ENCODE peak calls at places on chromosomes 13 and 19, in ten cellular contexts. One of them, this sample, is unnamed.

GRCh38 chr13:64158910-64159309 is 2743.3 kb upstream of the PCDH20 start:
- DNase-seq in aorta: no peak
- DNase-seq in AG08395: peak
- DNase-seq in effector memory CD4-positive, alpha-beta T cell: no peak
- DNase-seq in activated CD4-positive, alpha-beta T cell treated with anti-CD3 and anti-CD28 coated beads for 36 hours: no peak
- DNase-seq in heart left ventricle: no peak
- DNase-seq in fibroblast of villous mesenchyme: peak
- DNase-seq in Caco-2: no peak
- DNase-seq in effector CD4-positive, alpha-beta T cell: no peak
- DNase-seq in ureter: no peak
- DNase-seq in this sample: peak

GRCh38 chr13:49240017-49240416 is 7.7 kb upstream of the CDADC1 start:
- DNase-seq in aorta: no peak
- DNase-seq in AG08395: peak
- DNase-seq in effector memory CD4-positive, alpha-beta T cell: no peak
- DNase-seq in activated CD4-positive, alpha-beta T cell treated with anti-CD3 and anti-CD28 coated beads for 36 hours: peak
- DNase-seq in heart left ventricle: no peak
- DNase-seq in fibroblast of villous mesenchyme: peak
- DNase-seq in Caco-2: no peak
- DNase-seq in effector CD4-positive, alpha-beta T cell: peak
- DNase-seq in ureter: no peak
- DNase-seq in this sample: peak

GRCh38 chr19:35138305-35138799 is 272 bp upstream of the FXYD1 start:
- DNase-seq in aorta: peak
- DNase-seq in AG08395: no peak
- DNase-seq in effector memory CD4-positive, alpha-beta T cell: no peak
- DNase-seq in activated CD4-positive, alpha-beta T cell treated with anti-CD3 and anti-CD28 coated beads for 36 hours: no peak
- DNase-seq in heart left ventricle: peak
- DNase-seq in fibroblast of villous mesenchyme: peak
- DNase-seq in Caco-2: no peak
- DNase-seq in effector CD4-positive, alpha-beta T cell: no peak
- DNase-seq in ureter: no peak
- DNase-seq in this sample: no peak

GRCh38 chr19:50030937-50031336 is 5.1 kb downstream of the ZNF473 start:
- DNase-seq in aorta: no peak
- DNase-seq in AG08395: no peak
- DNase-seq in effector memory CD4-positive, alpha-beta T cell: no peak
- DNase-seq in activated CD4-positive, alpha-beta T cell treated with anti-CD3 and anti-CD28 coated beads for 36 hours: no peak
- DNase-seq in heart left ventricle: no peak
- DNase-seq in fibroblast of villous mesenchyme: no peak
- DNase-seq in Caco-2: no peak
- DNase-seq in effector CD4-positive, alpha-beta T cell: no peak
- DNase-seq in ureter: no peak
- DNase-seq in this sample: no peak

GRCh38 chr19:16325671-16326400 is 1.2 kb downstream of the KLF2 start:
- DNase-seq in aorta: peak
- DNase-seq in AG08395: peak
- DNase-seq in effector memory CD4-positive, alpha-beta T cell: peak
- DNase-seq in activated CD4-positive, alpha-beta T cell treated with anti-CD3 and anti-CD28 coated beads for 36 hours: peak
- DNase-seq in heart left ventricle: peak
- DNase-seq in fibroblast of villous mesenchyme: no peak
- DNase-seq in Caco-2: no peak
- DNase-seq in effector CD4-positive, alpha-beta T cell: peak
- DNase-seq in ureter: peak
- DNase-seq in this sample: peak

GRCh38 chr13:104414771-104415170 is 1348.6 kb upstream of the SLC10A2 start:
- DNase-seq in aorta: no peak
- DNase-seq in AG08395: no peak
- DNase-seq in effector memory CD4-positive, alpha-beta T cell: no peak
- DNase-seq in activated CD4-positive, alpha-beta T cell treated with anti-CD3 and anti-CD28 coated beads for 36 hours: no peak
- DNase-seq in heart left ventricle: no peak
- DNase-seq in fibroblast of villous mesenchyme: no peak
- DNase-seq in Caco-2: no peak
- DNase-seq in effector CD4-positive, alpha-beta T cell: no peak
- DNase-seq in ureter: no peak
- DNase-seq in this sample: no peak

GRCh38 chr13:31908696-31909386 is 122.7 kb upstream of the FRY start:
- DNase-seq in aorta: no peak
- DNase-seq in AG08395: peak
- DNase-seq in effector memory CD4-positive, alpha-beta T cell: no peak
- DNase-seq in activated CD4-positive, alpha-beta T cell treated with anti-CD3 and anti-CD28 coated beads for 36 hours: no peak
- DNase-seq in heart left ventricle: no peak
- DNase-seq in fibroblast of villous mesenchyme: peak
- DNase-seq in Caco-2: no peak
- DNase-seq in effector CD4-positive, alpha-beta T cell: no peak
- DNase-seq in ureter: no peak
- DNase-seq in this sample: no peak

GRCh38 chr19:17490411-17490810 is 20.1 kb downstream of the SLC27A1 start:
- DNase-seq in aorta: no peak
- DNase-seq in AG08395: no peak
- DNase-seq in effector memory CD4-positive, alpha-beta T cell: no peak
- DNase-seq in activated CD4-positive, alpha-beta T cell treated with anti-CD3 and anti-CD28 coated beads for 36 hours: no peak
- DNase-seq in heart left ventricle: no peak
- DNase-seq in fibroblast of villous mesenchyme: no peak
- DNase-seq in Caco-2: no peak
- DNase-seq in effector CD4-positive, alpha-beta T cell: peak
- DNase-seq in ureter: no peak
- DNase-seq in this sample: no peak

GRCh38 chr19:1563251-1563650 is 4.9 kb downstream of the MEX3D start:
- DNase-seq in aorta: no peak
- DNase-seq in AG08395: no peak
- DNase-seq in effector memory CD4-positive, alpha-beta T cell: no peak
- DNase-seq in activated CD4-positive, alpha-beta T cell treated with anti-CD3 and anti-CD28 coated beads for 36 hours: no peak
- DNase-seq in heart left ventricle: no peak
- DNase-seq in fibroblast of villous mesenchyme: no peak
- DNase-seq in Caco-2: no peak
- DNase-seq in effector CD4-positive, alpha-beta T cell: no peak
- DNase-seq in ureter: no peak
- DNase-seq in this sample: no peak

GRCh38 chr19:47391510-47392223 is 27.7 kb downstream of the MEIS3 start:
- DNase-seq in aorta: peak
- DNase-seq in AG08395: peak
- DNase-seq in effector memory CD4-positive, alpha-beta T cell: peak
- DNase-seq in activated CD4-positive, alpha-beta T cell treated with anti-CD3 and anti-CD28 coated beads for 36 hours: peak
- DNase-seq in heart left ventricle: peak
- DNase-seq in fibroblast of villous mesenchyme: peak
- DNase-seq in Caco-2: peak
- DNase-seq in effector CD4-positive, alpha-beta T cell: peak
- DNase-seq in ureter: peak
- DNase-seq in this sample: peak

GRCh38 chr13:94906605-94907004 is 194.3 kb upstream of the SOX21 start:
- DNase-seq in aorta: no peak
- DNase-seq in AG08395: no peak
- DNase-seq in effector memory CD4-positive, alpha-beta T cell: no peak
- DNase-seq in activated CD4-positive, alpha-beta T cell treated with anti-CD3 and anti-CD28 coated beads for 36 hours: no peak
- DNase-seq in heart left ventricle: no peak
- DNase-seq in fibroblast of villous mesenchyme: no peak
- DNase-seq in Caco-2: no peak
- DNase-seq in effector CD4-positive, alpha-beta T cell: no peak
- DNase-seq in ureter: no peak
- DNase-seq in this sample: no peak

GRCh38 chr19:3019211-3019854 is 9.7 kb downstream of the TLE2 start:
- DNase-seq in aorta: no peak
- DNase-seq in AG08395: no peak
- DNase-seq in effector memory CD4-positive, alpha-beta T cell: no peak
- DNase-seq in activated CD4-positive, alpha-beta T cell treated with anti-CD3 and anti-CD28 coated beads for 36 hours: no peak
- DNase-seq in heart left ventricle: peak
- DNase-seq in fibroblast of villous mesenchyme: no peak
- DNase-seq in Caco-2: no peak
- DNase-seq in effector CD4-positive, alpha-beta T cell: no peak
- DNase-seq in ureter: no peak
- DNase-seq in this sample: no peak

GRCh38 chr19:5090780-5091575 is 122.1 kb downstream of the KDM4B start:
- DNase-seq in aorta: peak
- DNase-seq in AG08395: peak
- DNase-seq in effector memory CD4-positive, alpha-beta T cell: no peak
- DNase-seq in activated CD4-positive, alpha-beta T cell treated with anti-CD3 and anti-CD28 coated beads for 36 hours: no peak
- DNase-seq in heart left ventricle: no peak
- DNase-seq in fibroblast of villous mesenchyme: peak
- DNase-seq in Caco-2: no peak
- DNase-seq in effector CD4-positive, alpha-beta T cell: no peak
- DNase-seq in ureter: no peak
- DNase-seq in this sample: no peak

GRCh38 chr19:43445426-43445825 is 20.0 kb downstream of the LYPD3 start:
- DNase-seq in aorta: no peak
- DNase-seq in AG08395: no peak
- DNase-seq in effector memory CD4-positive, alpha-beta T cell: no peak
- DNase-seq in activated CD4-positive, alpha-beta T cell treated with anti-CD3 and anti-CD28 coated beads for 36 hours: no peak
- DNase-seq in heart left ventricle: no peak
- DNase-seq in fibroblast of villous mesenchyme: no peak
- DNase-seq in Caco-2: no peak
- DNase-seq in effector CD4-positive, alpha-beta T cell: no peak
- DNase-seq in ureter: no peak
- DNase-seq in this sample: no peak

GRCh38 chr19:17807731-17808316 is 12.9 kb downstream of the B3GNT3 start:
- DNase-seq in aorta: no peak
- DNase-seq in AG08395: no peak
- DNase-seq in effector memory CD4-positive, alpha-beta T cell: no peak
- DNase-seq in activated CD4-positive, alpha-beta T cell treated with anti-CD3 and anti-CD28 coated beads for 36 hours: peak
- DNase-seq in heart left ventricle: no peak
- DNase-seq in fibroblast of villous mesenchyme: no peak
- DNase-seq in Caco-2: no peak
- DNase-seq in effector CD4-positive, alpha-beta T cell: no peak
- DNase-seq in ureter: no peak
- DNase-seq in this sample: no peak

GRCh38 chr13:73141292-73141771 is 82.5 kb downstream of the KLF5 start:
- DNase-seq in aorta: no peak
- DNase-seq in AG08395: no peak
- DNase-seq in effector memory CD4-positive, alpha-beta T cell: no peak
- DNase-seq in activated CD4-positive, alpha-beta T cell treated with anti-CD3 and anti-CD28 coated beads for 36 hours: no peak
- DNase-seq in heart left ventricle: no peak
- DNase-seq in fibroblast of villous mesenchyme: no peak
- DNase-seq in Caco-2: no peak
- DNase-seq in effector CD4-positive, alpha-beta T cell: no peak
- DNase-seq in ureter: no peak
- DNase-seq in this sample: no peak

GRCh38 chr19:18775586-18776287 is 15.4 kb downstream of the COMP start:
- DNase-seq in aorta: no peak
- DNase-seq in AG08395: peak
- DNase-seq in effector memory CD4-positive, alpha-beta T cell: no peak
- DNase-seq in activated CD4-positive, alpha-beta T cell treated with anti-CD3 and anti-CD28 coated beads for 36 hours: no peak
- DNase-seq in heart left ventricle: peak
- DNase-seq in fibroblast of villous mesenchyme: peak
- DNase-seq in Caco-2: no peak
- DNase-seq in effector CD4-positive, alpha-beta T cell: no peak
- DNase-seq in ureter: no peak
- DNase-seq in this sample: peak

GRCh38 chr19:7153008-7153407 is 83.5 kb downstream of the ZNF557 start:
- DNase-seq in aorta: no peak
- DNase-seq in AG08395: no peak
- DNase-seq in effector memory CD4-positive, alpha-beta T cell: no peak
- DNase-seq in activated CD4-positive, alpha-beta T cell treated with anti-CD3 and anti-CD28 coated beads for 36 hours: no peak
- DNase-seq in heart left ventricle: no peak
- DNase-seq in fibroblast of villous mesenchyme: no peak
- DNase-seq in Caco-2: peak
- DNase-seq in effector CD4-positive, alpha-beta T cell: no peak
- DNase-seq in ureter: no peak
- DNase-seq in this sample: peak

GRCh38 chr19:8392017-8392591 is 1.9 kb downstream of the RAB11B start:
- DNase-seq in aorta: no peak
- DNase-seq in AG08395: no peak
- DNase-seq in effector memory CD4-positive, alpha-beta T cell: no peak
- DNase-seq in activated CD4-positive, alpha-beta T cell treated with anti-CD3 and anti-CD28 coated beads for 36 hours: no peak
- DNase-seq in heart left ventricle: no peak
- DNase-seq in fibroblast of villous mesenchyme: peak
- DNase-seq in Caco-2: no peak
- DNase-seq in effector CD4-positive, alpha-beta T cell: no peak
- DNase-seq in ureter: no peak
- DNase-seq in this sample: no peak

GRCh38 chr13:76512676-76513277 is 373.4 kb downstream of the KCTD12 start:
- DNase-seq in aorta: no peak
- DNase-seq in AG08395: peak
- DNase-seq in effector memory CD4-positive, alpha-beta T cell: no peak
- DNase-seq in activated CD4-positive, alpha-beta T cell treated with anti-CD3 and anti-CD28 coated beads for 36 hours: no peak
- DNase-seq in heart left ventricle: no peak
- DNase-seq in fibroblast of villous mesenchyme: peak
- DNase-seq in Caco-2: no peak
- DNase-seq in effector CD4-positive, alpha-beta T cell: no peak
- DNase-seq in ureter: no peak
- DNase-seq in this sample: peak

GRCh38 chr19:41325947-41326706 is 16.2 kb downstream of the CCDC97 start:
- DNase-seq in aorta: no peak
- DNase-seq in AG08395: peak
- DNase-seq in effector memory CD4-positive, alpha-beta T cell: no peak
- DNase-seq in activated CD4-positive, alpha-beta T cell treated with anti-CD3 and anti-CD28 coated beads for 36 hours: peak
- DNase-seq in heart left ventricle: no peak
- DNase-seq in fibroblast of villous mesenchyme: peak
- DNase-seq in Caco-2: no peak
- DNase-seq in effector CD4-positive, alpha-beta T cell: no peak
- DNase-seq in ureter: no peak
- DNase-seq in this sample: peak

GRCh38 chr13:112143753-112144615 is 77.0 kb downstream of the SOX1 start:
- DNase-seq in aorta: no peak
- DNase-seq in AG08395: no peak
- DNase-seq in effector memory CD4-positive, alpha-beta T cell: no peak
- DNase-seq in activated CD4-positive, alpha-beta T cell treated with anti-CD3 and anti-CD28 coated beads for 36 hours: no peak
- DNase-seq in heart left ventricle: no peak
- DNase-seq in fibroblast of villous mesenchyme: no peak
- DNase-seq in Caco-2: no peak
- DNase-seq in effector CD4-positive, alpha-beta T cell: no peak
- DNase-seq in ureter: no peak
- DNase-seq in this sample: no peak

GRCh38 chr13:33169273-33169980 is 116.1 kb downstream of the STARD13 start:
- DNase-seq in aorta: no peak
- DNase-seq in AG08395: peak
- DNase-seq in effector memory CD4-positive, alpha-beta T cell: no peak
- DNase-seq in activated CD4-positive, alpha-beta T cell treated with anti-CD3 and anti-CD28 coated beads for 36 hours: no peak
- DNase-seq in heart left ventricle: no peak
- DNase-seq in fibroblast of villous mesenchyme: peak
- DNase-seq in Caco-2: no peak
- DNase-seq in effector CD4-positive, alpha-beta T cell: no peak
- DNase-seq in ureter: no peak
- DNase-seq in this sample: no peak

GRCh38 chr19:11963566-11964355 is 1.1 kb upstream of the ZNF763 start:
- DNase-seq in aorta: peak
- DNase-seq in AG08395: peak
- DNase-seq in effector memory CD4-positive, alpha-beta T cell: peak
- DNase-seq in activated CD4-positive, alpha-beta T cell treated with anti-CD3 and anti-CD28 coated beads for 36 hours: peak
- DNase-seq in heart left ventricle: peak
- DNase-seq in fibroblast of villous mesenchyme: peak
- DNase-seq in Caco-2: no peak
- DNase-seq in effector CD4-positive, alpha-beta T cell: peak
- DNase-seq in ureter: peak
- DNase-seq in this sample: peak

GRCh38 chr19:34305221-34306058 is 51.1 kb downstream of the GARRE1 start:
- DNase-seq in aorta: no peak
- DNase-seq in AG08395: no peak
- DNase-seq in effector memory CD4-positive, alpha-beta T cell: no peak
- DNase-seq in activated CD4-positive, alpha-beta T cell treated with anti-CD3 and anti-CD28 coated beads for 36 hours: no peak
- DNase-seq in heart left ventricle: no peak
- DNase-seq in fibroblast of villous mesenchyme: no peak
- DNase-seq in Caco-2: no peak
- DNase-seq in effector CD4-positive, alpha-beta T cell: no peak
- DNase-seq in ureter: no peak
- DNase-seq in this sample: no peak

GRCh38 chr19:55383789-55384575 is at the start of gene TMEM238:
- DNase-seq in aorta: peak
- DNase-seq in AG08395: peak
- DNase-seq in effector memory CD4-positive, alpha-beta T cell: no peak
- DNase-seq in activated CD4-positive, alpha-beta T cell treated with anti-CD3 and anti-CD28 coated beads for 36 hours: peak
- DNase-seq in heart left ventricle: peak
- DNase-seq in fibroblast of villous mesenchyme: peak
- DNase-seq in Caco-2: peak
- DNase-seq in effector CD4-positive, alpha-beta T cell: no peak
- DNase-seq in ureter: peak
- DNase-seq in this sample: peak

GRCh38 chr19:40217921-40218890 is at the start of gene TTC9B:
- DNase-seq in aorta: no peak
- DNase-seq in AG08395: peak
- DNase-seq in effector memory CD4-positive, alpha-beta T cell: no peak
- DNase-seq in activated CD4-positive, alpha-beta T cell treated with anti-CD3 and anti-CD28 coated beads for 36 hours: peak
- DNase-seq in heart left ventricle: peak
- DNase-seq in fibroblast of villous mesenchyme: no peak
- DNase-seq in Caco-2: no peak
- DNase-seq in effector CD4-positive, alpha-beta T cell: peak
- DNase-seq in ureter: no peak
- DNase-seq in this sample: peak

GRCh38 chr19:14758816-14759215 is 19.5 kb downstream of the ADGRE2 start:
- DNase-seq in aorta: no peak
- DNase-seq in AG08395: no peak
- DNase-seq in effector memory CD4-positive, alpha-beta T cell: no peak
- DNase-seq in activated CD4-positive, alpha-beta T cell treated with anti-CD3 and anti-CD28 coated beads for 36 hours: no peak
- DNase-seq in heart left ventricle: no peak
- DNase-seq in fibroblast of villous mesenchyme: no peak
- DNase-seq in Caco-2: peak
- DNase-seq in effector CD4-positive, alpha-beta T cell: no peak
- DNase-seq in ureter: no peak
- DNase-seq in this sample: no peak